ENCODE peak calls at places on chromosomes 2 and 18, in eight cellular contexts. One of them, this sample, is unnamed.

GRCh38 chr2:2271471-2271941 is 59.6 kb downstream of the MYT1L start:
- DNase-seq in astrocyte of the spinal cord: peak
- DNase-seq in stomach: no peak
- DNase-seq in A549: no peak
- DNase-seq in HL-60: no peak
- DNase-seq in psoas muscle: no peak
- DNase-seq in lower leg skin: peak
- DNase-seq in activated CD8-positive, alpha-beta T cell treated with anti-CD3 and anti-CD28 coated beads for 36 hours: no peak
- DNase-seq in this sample: no peak

GRCh38 chr2:102056079-102056581 is 64.4 kb downstream of the IL1R2 start:
- DNase-seq in activated CD8-positive, alpha-beta T cell treated with anti-CD3 and anti-CD28 coated beads for 36 hours: no peak
- DNase-seq in lower leg skin: no peak
- DNase-seq in HL-60: no peak
- DNase-seq in astrocyte of the spinal cord: no peak
- DNase-seq in A549: no peak
- DNase-seq in stomach: no peak
- DNase-seq in psoas muscle: no peak
- DNase-seq in this sample: no peak

GRCh38 chr2:82837588-82838304 is 1621.3 kb downstream of the SUCLG1 start:
- DNase-seq in psoas muscle: no peak
- DNase-seq in activated CD8-positive, alpha-beta T cell treated with anti-CD3 and anti-CD28 coated beads for 36 hours: no peak
- DNase-seq in lower leg skin: no peak
- DNase-seq in astrocyte of the spinal cord: peak
- DNase-seq in HL-60: peak
- DNase-seq in A549: peak
- DNase-seq in stomach: no peak
- DNase-seq in this sample: no peak

GRCh38 chr18:55483472-55483871 is 104.5 kb downstream of the TCF4 start:
- DNase-seq in psoas muscle: no peak
- DNase-seq in A549: no peak
- DNase-seq in stomach: no peak
- DNase-seq in HL-60: no peak
- DNase-seq in activated CD8-positive, alpha-beta T cell treated with anti-CD3 and anti-CD28 coated beads for 36 hours: no peak
- DNase-seq in lower leg skin: no peak
- DNase-seq in astrocyte of the spinal cord: no peak
- DNase-seq in this sample: no peak

GRCh38 chr2:2270808-2271415 is 60.2 kb downstream of the MYT1L start:
- DNase-seq in activated CD8-positive, alpha-beta T cell treated with anti-CD3 and anti-CD28 coated beads for 36 hours: no peak
- DNase-seq in psoas muscle: no peak
- DNase-seq in A549: no peak
- DNase-seq in HL-60: no peak
- DNase-seq in astrocyte of the spinal cord: no peak
- DNase-seq in lower leg skin: no peak
- DNase-seq in stomach: no peak
- DNase-seq in this sample: no peak

GRCh38 chr2:177265386-177265690 is 811 bp upstream of the NFE2L2 start:
- DNase-seq in HL-60: no peak
- DNase-seq in lower leg skin: peak
- DNase-seq in activated CD8-positive, alpha-beta T cell treated with anti-CD3 and anti-CD28 coated beads for 36 hours: peak
- DNase-seq in psoas muscle: no peak
- DNase-seq in astrocyte of the spinal cord: peak
- DNase-seq in A549: no peak
- DNase-seq in stomach: no peak
- DNase-seq in this sample: no peak

GRCh38 chr2:141791521-141791920 is 339.3 kb downstream of the LRP1B start:
- DNase-seq in lower leg skin: no peak
- DNase-seq in psoas muscle: no peak
- DNase-seq in HL-60: no peak
- DNase-seq in A549: no peak
- DNase-seq in stomach: no peak
- DNase-seq in astrocyte of the spinal cord: no peak
- DNase-seq in activated CD8-positive, alpha-beta T cell treated with anti-CD3 and anti-CD28 coated beads for 36 hours: no peak
- DNase-seq in this sample: no peak

GRCh38 chr18:50428531-50429206 is 53.8 kb downstream of the SKA1 start:
- DNase-seq in A549: no peak
- DNase-seq in psoas muscle: no peak
- DNase-seq in activated CD8-positive, alpha-beta T cell treated with anti-CD3 and anti-CD28 coated beads for 36 hours: no peak
- DNase-seq in stomach: no peak
- DNase-seq in HL-60: no peak
- DNase-seq in astrocyte of the spinal cord: no peak
- DNase-seq in lower leg skin: no peak
- DNase-seq in this sample: no peak

GRCh38 chr18:10838594-10838993 is 310.8 kb downstream of the PIEZO2 start:
- DNase-seq in lower leg skin: no peak
- DNase-seq in astrocyte of the spinal cord: no peak
- DNase-seq in HL-60: no peak
- DNase-seq in stomach: no peak
- DNase-seq in A549: no peak
- DNase-seq in activated CD8-positive, alpha-beta T cell treated with anti-CD3 and anti-CD28 coated beads for 36 hours: no peak
- DNase-seq in psoas muscle: no peak
- DNase-seq in this sample: peak

GRCh38 chr2:128441341-128442052 is 122.8 kb upstream of the HS6ST1 start:
- DNase-seq in psoas muscle: no peak
- DNase-seq in stomach: peak
- DNase-seq in astrocyte of the spinal cord: no peak
- DNase-seq in lower leg skin: peak
- DNase-seq in activated CD8-positive, alpha-beta T cell treated with anti-CD3 and anti-CD28 coated beads for 36 hours: no peak
- DNase-seq in A549: no peak
- DNase-seq in HL-60: no peak
- DNase-seq in this sample: no peak

GRCh38 chr2:239189711-239190131 is 211.1 kb downstream of the HDAC4 start:
- DNase-seq in A549: no peak
- DNase-seq in HL-60: no peak
- DNase-seq in psoas muscle: peak
- DNase-seq in lower leg skin: no peak
- DNase-seq in activated CD8-positive, alpha-beta T cell treated with anti-CD3 and anti-CD28 coated beads for 36 hours: no peak
- DNase-seq in astrocyte of the spinal cord: no peak
- DNase-seq in stomach: peak
- DNase-seq in this sample: no peak

GRCh38 chr2:155412599-155412998 is 714.1 kb downstream of the KCNJ3 start:
- DNase-seq in psoas muscle: no peak
- DNase-seq in activated CD8-positive, alpha-beta T cell treated with anti-CD3 and anti-CD28 coated beads for 36 hours: no peak
- DNase-seq in stomach: no peak
- DNase-seq in HL-60: no peak
- DNase-seq in astrocyte of the spinal cord: no peak
- DNase-seq in A549: no peak
- DNase-seq in lower leg skin: no peak
- DNase-seq in this sample: no peak

GRCh38 chr2:235492850-235493344 is 946 bp upstream of the AGAP1 start:
- DNase-seq in activated CD8-positive, alpha-beta T cell treated with anti-CD3 and anti-CD28 coated beads for 36 hours: no peak
- DNase-seq in lower leg skin: no peak
- DNase-seq in HL-60: no peak
- DNase-seq in psoas muscle: peak
- DNase-seq in A549: no peak
- DNase-seq in astrocyte of the spinal cord: peak
- DNase-seq in stomach: no peak
- DNase-seq in this sample: no peak

GRCh38 chr2:239751719-239752355 is 273.3 kb downstream of the NDUFA10 start:
- DNase-seq in stomach: no peak
- DNase-seq in psoas muscle: peak
- DNase-seq in astrocyte of the spinal cord: no peak
- DNase-seq in A549: no peak
- DNase-seq in lower leg skin: no peak
- DNase-seq in activated CD8-positive, alpha-beta T cell treated with anti-CD3 and anti-CD28 coated beads for 36 hours: peak
- DNase-seq in HL-60: peak
- DNase-seq in this sample: no peak

GRCh38 chr2:169732583-169733358 is 861 bp upstream of the KLHL23 start:
- DNase-seq in HL-60: no peak
- DNase-seq in lower leg skin: no peak
- DNase-seq in A549: peak
- DNase-seq in psoas muscle: no peak
- DNase-seq in activated CD8-positive, alpha-beta T cell treated with anti-CD3 and anti-CD28 coated beads for 36 hours: peak
- DNase-seq in astrocyte of the spinal cord: no peak
- DNase-seq in stomach: no peak
- DNase-seq in this sample: no peak

GRCh38 chr18:74589021-74589420 is 8.6 kb upstream of the ZNF407 start:
- DNase-seq in stomach: no peak
- DNase-seq in astrocyte of the spinal cord: no peak
- DNase-seq in lower leg skin: no peak
- DNase-seq in A549: no peak
- DNase-seq in activated CD8-positive, alpha-beta T cell treated with anti-CD3 and anti-CD28 coated beads for 36 hours: no peak
- DNase-seq in HL-60: peak
- DNase-seq in psoas muscle: no peak
- DNase-seq in this sample: no peak

GRCh38 chr2:149765636-149766035 is 178.1 kb upstream of the MMADHC start:
- DNase-seq in HL-60: no peak
- DNase-seq in psoas muscle: no peak
- DNase-seq in lower leg skin: no peak
- DNase-seq in stomach: no peak
- DNase-seq in astrocyte of the spinal cord: no peak
- DNase-seq in A549: no peak
- DNase-seq in activated CD8-positive, alpha-beta T cell treated with anti-CD3 and anti-CD28 coated beads for 36 hours: no peak
- DNase-seq in this sample: no peak

GRCh38 chr18:41783879-41784278 is 171.2 kb upstream of the PIK3C3 start:
- DNase-seq in stomach: no peak
- DNase-seq in lower leg skin: no peak
- DNase-seq in astrocyte of the spinal cord: no peak
- DNase-seq in A549: no peak
- DNase-seq in activated CD8-positive, alpha-beta T cell treated with anti-CD3 and anti-CD28 coated beads for 36 hours: no peak
- DNase-seq in HL-60: no peak
- DNase-seq in psoas muscle: no peak
- DNase-seq in this sample: no peak

GRCh38 chr2:219475697-219476604 is 22.7 kb upstream of the GMPPA start:
- DNase-seq in A549: peak
- DNase-seq in astrocyte of the spinal cord: peak
- DNase-seq in stomach: peak
- DNase-seq in psoas muscle: peak
- DNase-seq in activated CD8-positive, alpha-beta T cell treated with anti-CD3 and anti-CD28 coated beads for 36 hours: peak
- DNase-seq in lower leg skin: no peak
- DNase-seq in HL-60: peak
- DNase-seq in this sample: peak

GRCh38 chr2:128834203-128834602 is 515.5 kb upstream of the HS6ST1 start:
- DNase-seq in activated CD8-positive, alpha-beta T cell treated with anti-CD3 and anti-CD28 coated beads for 36 hours: no peak
- DNase-seq in A549: no peak
- DNase-seq in stomach: no peak
- DNase-seq in psoas muscle: no peak
- DNase-seq in HL-60: no peak
- DNase-seq in lower leg skin: no peak
- DNase-seq in astrocyte of the spinal cord: no peak
- DNase-seq in this sample: no peak

GRCh38 chr2:128950760-128951159 is 632.1 kb upstream of the HS6ST1 start:
- DNase-seq in activated CD8-positive, alpha-beta T cell treated with anti-CD3 and anti-CD28 coated beads for 36 hours: no peak
- DNase-seq in A549: no peak
- DNase-seq in HL-60: no peak
- DNase-seq in astrocyte of the spinal cord: no peak
- DNase-seq in stomach: no peak
- DNase-seq in psoas muscle: no peak
- DNase-seq in lower leg skin: no peak
- DNase-seq in this sample: no peak

GRCh38 chr2:64963719-64964118 is 25.5 kb upstream of the SLC1A4 start:
- DNase-seq in astrocyte of the spinal cord: no peak
- DNase-seq in psoas muscle: no peak
- DNase-seq in activated CD8-positive, alpha-beta T cell treated with anti-CD3 and anti-CD28 coated beads for 36 hours: no peak
- DNase-seq in lower leg skin: no peak
- DNase-seq in A549: no peak
- DNase-seq in stomach: no peak
- DNase-seq in HL-60: no peak
- DNase-seq in this sample: no peak
- TF ChIP-seq CTCF in astrocyte of the spinal cord: no peak
- TF ChIP-seq CTCF in psoas muscle: no peak
- TF ChIP-seq CTCF in activated CD8-positive, alpha-beta T cell treated with anti-CD3 and anti-CD28 coated beads for 36 hours: no peak
- TF ChIP-seq CTCF in lower leg skin: no peak
- TF ChIP-seq CTCF in A549: no peak
- TF ChIP-seq CTCF in stomach: no peak
- TF ChIP-seq CTCF in HL-60: no peak
- TF ChIP-seq CTCF in this sample: no peak

GRCh38 chr2:11009176-11009575 is 97.4 kb downstream of the KCNF1 start:
- DNase-seq in HL-60: no peak
- DNase-seq in lower leg skin: no peak
- DNase-seq in psoas muscle: no peak
- DNase-seq in stomach: no peak
- DNase-seq in A549: no peak
- DNase-seq in astrocyte of the spinal cord: no peak
- DNase-seq in activated CD8-positive, alpha-beta T cell treated with anti-CD3 and anti-CD28 coated beads for 36 hours: no peak
- DNase-seq in this sample: no peak
- TF ChIP-seq CTCF in HL-60: no peak
- TF ChIP-seq CTCF in lower leg skin: no peak
- TF ChIP-seq CTCF in psoas muscle: no peak
- TF ChIP-seq CTCF in stomach: no peak
- TF ChIP-seq CTCF in A549: no peak
- TF ChIP-seq CTCF in astrocyte of the spinal cord: no peak
- TF ChIP-seq CTCF in activated CD8-positive, alpha-beta T cell treated with anti-CD3 and anti-CD28 coated beads for 36 hours: no peak
- TF ChIP-seq CTCF in this sample: no peak

GRCh38 chr2:31434911-31435310 is 20.4 kb upstream of the XDH start:
- DNase-seq in astrocyte of the spinal cord: no peak
- DNase-seq in psoas muscle: no peak
- DNase-seq in A549: peak
- DNase-seq in stomach: no peak
- DNase-seq in lower leg skin: no peak
- DNase-seq in activated CD8-positive, alpha-beta T cell treated with anti-CD3 and anti-CD28 coated beads for 36 hours: no peak
- DNase-seq in HL-60: no peak
- DNase-seq in this sample: no peak
- TF ChIP-seq CTCF in astrocyte of the spinal cord: peak
- TF ChIP-seq CTCF in psoas muscle: peak
- TF ChIP-seq CTCF in A549: peak
- TF ChIP-seq CTCF in stomach: peak
- TF ChIP-seq CTCF in lower leg skin: no peak
- TF ChIP-seq CTCF in activated CD8-positive, alpha-beta T cell treated with anti-CD3 and anti-CD28 coated beads for 36 hours: peak
- TF ChIP-seq CTCF in HL-60: no peak
- TF ChIP-seq CTCF in this sample: no peak

GRCh38 chr2:216885117-216885553 is 25.3 kb upstream of the TNP1 start:
- DNase-seq in astrocyte of the spinal cord: no peak
- DNase-seq in activated CD8-positive, alpha-beta T cell treated with anti-CD3 and anti-CD28 coated beads for 36 hours: no peak
- DNase-seq in A549: no peak
- DNase-seq in stomach: no peak
- DNase-seq in lower leg skin: no peak
- DNase-seq in psoas muscle: peak
- DNase-seq in HL-60: no peak
- DNase-seq in this sample: no peak

GRCh38 chr2:216880509-216881184 is 20.8 kb upstream of the TNP1 start:
- DNase-seq in astrocyte of the spinal cord: peak
- DNase-seq in psoas muscle: peak
- DNase-seq in lower leg skin: no peak
- DNase-seq in activated CD8-positive, alpha-beta T cell treated with anti-CD3 and anti-CD28 coated beads for 36 hours: peak
- DNase-seq in stomach: no peak
- DNase-seq in A549: no peak
- DNase-seq in HL-60: no peak
- DNase-seq in this sample: no peak

GRCh38 chr2:216884347-216884746 is 24.5 kb upstream of the TNP1 start:
- DNase-seq in astrocyte of the spinal cord: no peak
- DNase-seq in HL-60: no peak
- DNase-seq in A549: no peak
- DNase-seq in stomach: no peak
- DNase-seq in activated CD8-positive, alpha-beta T cell treated with anti-CD3 and anti-CD28 coated beads for 36 hours: no peak
- DNase-seq in lower leg skin: no peak
- DNase-seq in psoas muscle: peak
- DNase-seq in this sample: no peak

GRCh38 chr2:216881411-216881810 is 21.5 kb upstream of the TNP1 start:
- DNase-seq in lower leg skin: no peak
- DNase-seq in stomach: no peak
- DNase-seq in astrocyte of the spinal cord: no peak
- DNase-seq in activated CD8-positive, alpha-beta T cell treated with anti-CD3 and anti-CD28 coated beads for 36 hours: no peak
- DNase-seq in psoas muscle: peak
- DNase-seq in A549: no peak
- DNase-seq in HL-60: no peak
- DNase-seq in this sample: no peak

DNA sequence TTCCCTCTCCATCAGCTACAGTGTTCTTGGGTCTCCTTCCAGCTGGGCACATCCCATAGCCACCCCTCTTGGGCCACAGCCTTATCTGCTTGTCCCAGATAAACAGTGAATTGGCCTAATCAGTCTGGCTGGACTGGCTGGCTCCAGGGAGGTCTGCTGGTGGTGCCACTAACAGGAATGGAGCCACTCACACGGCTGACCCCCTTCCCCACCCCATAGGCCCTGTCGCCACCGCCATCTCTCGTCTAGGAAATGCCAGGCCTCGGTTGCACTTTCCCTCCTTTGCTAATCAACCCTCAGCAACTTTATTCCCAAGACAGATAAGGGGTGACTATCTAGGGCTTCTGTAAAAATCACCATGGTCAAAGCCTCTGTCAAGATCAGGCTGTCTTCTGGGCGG is 23.0 kb upstream of the TNP1 start:
- DNase-seq in stomach: peak
- DNase-seq in A549: no peak
- DNase-seq in astrocyte of the spinal cord: no peak
- DNase-seq in psoas muscle: no peak
- DNase-seq in lower leg skin: no peak
- DNase-seq in activated CD8-positive, alpha-beta T cell treated with anti-CD3 and anti-CD28 coated beads for 36 hours: no peak
- DNase-seq in HL-60: no peak
- DNase-seq in this sample: no peak
- TF ChIP-seq CTCF in stomach: no peak
- TF ChIP-seq CTCF in A549: no peak
- TF ChIP-seq CTCF in astrocyte of the spinal cord: no peak
- TF ChIP-seq CTCF in psoas muscle: no peak
- TF ChIP-seq CTCF in lower leg skin: no peak
- TF ChIP-seq CTCF in activated CD8-positive, alpha-beta T cell treated with anti-CD3 and anti-CD28 coated beads for 36 hours: no peak
- TF ChIP-seq CTCF in HL-60: no peak
- TF ChIP-seq CTCF in this sample: no peak

This sample was measured in GM10248.